ENCODE peak calls at places on chromosomes 1 and 21, in four cellular contexts. U, P, D and W are unnamed samples.
A peak's percentile ranks its signal among the peaks of the same experiment; 100 is the strongest.

GRCh38 chr1:169944621-169945020 is 50.9 kb upstream of the SCYL3 start:
- DNase-seq in P (no peak), U (no peak), D (no peak), W (no peak)

GRCh38 chr21:42238185-42238934 is 19.4 kb downstream of the ABCG1 start:
- DNase-seq in D (no peak), U (peak; percentile 57), P (no peak), W (no peak)

GRCh38 chr1:114009393-114009792 is 30.1 kb downstream of the OLFML3 start:
- DNase-seq in P (peak; percentile 52), D (no peak), U (no peak), W (no peak)

GRCh38 chr1:15483971-15484370 is 8.1 kb downstream of the CELA2B start:
- DNase-seq in U (no peak), D (no peak), P (no peak), W (no peak)

GRCh38 chr21:18340387-18340942 is 63.1 kb downstream of the TMPRSS15 start:
- DNase-seq in D (no peak), P (no peak), U (no peak), W (no peak)

GRCh38 chr1:26626994-26627393 is 68.8 kb upstream of the ARID1A start:
- DNase-seq in U (no peak), D (no peak), P (peak; percentile 54), W (no peak)

GRCh38 chr1:92583821-92584760 is 97.4 kb upstream of the GFI1 start:
- DNase-seq in U (peak; percentile 47), P (peak; percentile 82), D (no peak), W (peak; percentile 73)

GRCh38 chr1:234458352-234459027 is 20.5 kb downstream of the TARBP1 start:
- DNase-seq in U (no peak), D (no peak), P (no peak), W (no peak)

GRCh38 chr1:59747469-59748014 is 67.2 kb upstream of the HOOK1 start:
- DNase-seq in U (no peak), D (no peak), P (no peak), W (peak; percentile 21)

GRCh38 chr1:58905126-58905490 is 121.3 kb upstream of the JUN start:
- DNase-seq in U (no peak), P (no peak), D (no peak), W (peak; percentile 21)

GRCh38 chr1:214546886-214547641 is 4.3 kb downstream of the PTPN14 start:
- DNase-seq in D (no peak), U (no peak), P (no peak), W (peak; percentile 81)

GRCh38 chr1:81672766-81673165 is 128.0 kb upstream of the ADGRL2 start:
- DNase-seq in D (no peak), P (no peak), U (no peak), W (no peak)

GRCh38 chr1:3566004-3566885 is 45.1 kb downstream of the MEGF6 start:
- DNase-seq in D (no peak), P (no peak), U (no peak), W (no peak)

GRCh38 chr1:230186003-230186863 is 119.2 kb downstream of the GALNT2 start:
- DNase-seq in D (peak; percentile 41), P (peak; percentile 93), U (no peak), W (peak; percentile 92)

DNA sequence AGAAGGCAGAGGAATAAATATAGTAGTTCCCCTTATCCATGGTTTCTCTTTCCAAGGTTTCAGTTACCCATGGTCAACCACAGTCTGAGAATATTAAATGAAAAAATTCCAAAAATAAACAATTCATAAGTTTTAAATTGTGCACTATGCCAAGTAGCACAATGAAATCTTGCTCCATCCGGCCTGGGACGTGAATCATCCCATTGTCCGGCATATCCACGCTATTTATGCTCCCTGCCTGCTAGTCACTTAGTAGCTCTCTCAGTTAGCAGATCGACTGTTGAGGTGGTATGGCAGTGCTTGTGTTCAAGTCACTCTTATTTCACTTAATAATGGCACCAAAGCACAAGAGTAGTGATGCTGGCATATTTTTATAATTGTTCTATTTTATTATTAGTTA is 58.6 kb upstream of the ARHGAP29 start:
- DNase-seq in P (peak; percentile 84), D (no peak), U (no peak), W (peak; percentile 93)
- TF ChIP-seq FOS in P (no peak), D (no peak), U (no peak), W (peak; percentile 90)

GRCh38 chr1:179586107-179586823 is 5.4 kb upstream of the TDRD5 start:
- DNase-seq in D (peak; percentile 65), U (no peak), P (no peak), W (peak; percentile 32)
- TF ChIP-seq CTCF in D (peak; percentile 97), U (no peak), P (peak; percentile 27), W (peak; percentile 38)

GRCh38 chr1:236938745-236939144 is 65.5 kb downstream of the MT1HL1 start:
- DNase-seq in P (no peak), U (no peak), D (no peak), W (no peak)
- TF ChIP-seq FOS in P (no peak), U (no peak), D (no peak), W (no peak)

GRCh38 chr1:82759035-82759434 is 958.3 kb downstream of the ADGRL2 start:
- DNase-seq in U (no peak), P (no peak), D (no peak), W (no peak)
- TF ChIP-seq CTCF in U (no peak), P (no peak), D (no peak), W (no peak)